ENCODE peak calls at places on chromosomes 5 and 9, in nine cellular contexts. One of them, this sample, is unnamed.

GRCh38 chr5:55407059-55407684 is 99.4 kb downstream of the MTREX start:
- DNase-seq in fibroblast of lung: peak; percentile 78
- DNase-seq in stimulated activated CD4-positive, alpha-beta T cell treated with anti-CD3 and anti-CD28 coated beads, Interleukin-12 subunit alpha, Interleukin-12 subunit beta, amount 100 ng/mL, for 4 hours: no peak
- DNase-seq in right cardiac atrium: no peak
- DNase-seq in adipocyte: peak; percentile 70
- DNase-seq in GM23248: peak; percentile 76
- DNase-seq in NCI-H1092: no peak
- DNase-seq in iPS DF 19.7: no peak
- DNase-seq in tibial nerve: no peak
- DNase-seq in this sample: no peak

GRCh38 chr9:95458666-95459065 is 58.1 kb downstream of the PTCH1 start:
- DNase-seq in stimulated activated CD4-positive, alpha-beta T cell treated with anti-CD3 and anti-CD28 coated beads, Interleukin-12 subunit alpha, Interleukin-12 subunit beta, amount 100 ng/mL, for 4 hours: no peak
- DNase-seq in right cardiac atrium: no peak
- DNase-seq in NCI-H1092: peak; percentile 74
- DNase-seq in GM23248: no peak
- DNase-seq in iPS DF 19.7: no peak
- DNase-seq in fibroblast of lung: peak; percentile 62
- DNase-seq in adipocyte: no peak
- DNase-seq in tibial nerve: no peak
- DNase-seq in this sample: no peak

GRCh38 chr5:17127743-17128231 is 89.6 kb upstream of the BASP1 start:
- DNase-seq in fibroblast of lung: peak; percentile 88
- DNase-seq in tibial nerve: no peak
- DNase-seq in stimulated activated CD4-positive, alpha-beta T cell treated with anti-CD3 and anti-CD28 coated beads, Interleukin-12 subunit alpha, Interleukin-12 subunit beta, amount 100 ng/mL, for 4 hours: no peak
- DNase-seq in adipocyte: peak; percentile 85
- DNase-seq in GM23248: peak; percentile 94
- DNase-seq in NCI-H1092: no peak
- DNase-seq in iPS DF 19.7: no peak
- DNase-seq in right cardiac atrium: no peak
- DNase-seq in this sample: no peak

GRCh38 chr9:124270504-124271335 is 13.0 kb downstream of the NEK6 start:
- DNase-seq in NCI-H1092: no peak
- DNase-seq in fibroblast of lung: no peak
- DNase-seq in iPS DF 19.7: no peak
- DNase-seq in right cardiac atrium: peak; percentile 87
- DNase-seq in tibial nerve: peak; percentile 60
- DNase-seq in adipocyte: no peak
- DNase-seq in stimulated activated CD4-positive, alpha-beta T cell treated with anti-CD3 and anti-CD28 coated beads, Interleukin-12 subunit alpha, Interleukin-12 subunit beta, amount 100 ng/mL, for 4 hours: no peak
- DNase-seq in GM23248: peak; percentile 29
- DNase-seq in this sample: peak; percentile 94

GRCh38 chr9:86637515-86637914 is 283.3 kb upstream of the TUT7 start:
- DNase-seq in stimulated activated CD4-positive, alpha-beta T cell treated with anti-CD3 and anti-CD28 coated beads, Interleukin-12 subunit alpha, Interleukin-12 subunit beta, amount 100 ng/mL, for 4 hours: no peak
- DNase-seq in adipocyte: no peak
- DNase-seq in tibial nerve: no peak
- DNase-seq in fibroblast of lung: peak; percentile 65
- DNase-seq in right cardiac atrium: peak; percentile 72
- DNase-seq in iPS DF 19.7: peak; percentile 23
- DNase-seq in NCI-H1092: no peak
- DNase-seq in GM23248: peak; percentile 43
- DNase-seq in this sample: peak; percentile 26

GRCh38 chr5:28862137-28862859 is 1823.9 kb upstream of the CDH9 start:
- DNase-seq in fibroblast of lung: no peak
- DNase-seq in tibial nerve: no peak
- DNase-seq in adipocyte: no peak
- DNase-seq in right cardiac atrium: no peak
- DNase-seq in stimulated activated CD4-positive, alpha-beta T cell treated with anti-CD3 and anti-CD28 coated beads, Interleukin-12 subunit alpha, Interleukin-12 subunit beta, amount 100 ng/mL, for 4 hours: no peak
- DNase-seq in iPS DF 19.7: no peak
- DNase-seq in NCI-H1092: peak; percentile 80
- DNase-seq in GM23248: no peak
- DNase-seq in this sample: no peak

GRCh38 chr9:23621166-23621565 is 204.9 kb downstream of the ELAVL2 start:
- DNase-seq in iPS DF 19.7: no peak
- DNase-seq in stimulated activated CD4-positive, alpha-beta T cell treated with anti-CD3 and anti-CD28 coated beads, Interleukin-12 subunit alpha, Interleukin-12 subunit beta, amount 100 ng/mL, for 4 hours: no peak
- DNase-seq in adipocyte: no peak
- DNase-seq in right cardiac atrium: no peak
- DNase-seq in GM23248: no peak
- DNase-seq in NCI-H1092: no peak
- DNase-seq in tibial nerve: no peak
- DNase-seq in fibroblast of lung: no peak
- DNase-seq in this sample: no peak

GRCh38 chr5:95471922-95472321 is 80.8 kb downstream of the FAM81B start:
- DNase-seq in iPS DF 19.7: no peak
- DNase-seq in adipocyte: peak; percentile 32
- DNase-seq in GM23248: peak; percentile 74
- DNase-seq in tibial nerve: no peak
- DNase-seq in NCI-H1092: no peak
- DNase-seq in stimulated activated CD4-positive, alpha-beta T cell treated with anti-CD3 and anti-CD28 coated beads, Interleukin-12 subunit alpha, Interleukin-12 subunit beta, amount 100 ng/mL, for 4 hours: no peak
- DNase-seq in right cardiac atrium: no peak
- DNase-seq in fibroblast of lung: peak; percentile 3
- DNase-seq in this sample: no peak

GRCh38 chr5:134406390-134406789 is 5.3 kb downstream of the CDKN2AIPNL start:
- DNase-seq in right cardiac atrium: no peak
- DNase-seq in GM23248: peak; percentile 47
- DNase-seq in adipocyte: no peak
- DNase-seq in stimulated activated CD4-positive, alpha-beta T cell treated with anti-CD3 and anti-CD28 coated beads, Interleukin-12 subunit alpha, Interleukin-12 subunit beta, amount 100 ng/mL, for 4 hours: no peak
- DNase-seq in tibial nerve: no peak
- DNase-seq in iPS DF 19.7: no peak
- DNase-seq in fibroblast of lung: no peak
- DNase-seq in NCI-H1092: no peak
- DNase-seq in this sample: no peak

GRCh38 chr9:128882677-128883590 is 1.0 kb downstream of the LRRC8A start:
- DNase-seq in right cardiac atrium: peak; percentile 66
- DNase-seq in stimulated activated CD4-positive, alpha-beta T cell treated with anti-CD3 and anti-CD28 coated beads, Interleukin-12 subunit alpha, Interleukin-12 subunit beta, amount 100 ng/mL, for 4 hours: no peak
- DNase-seq in NCI-H1092: no peak
- DNase-seq in GM23248: peak; percentile 42
- DNase-seq in adipocyte: peak; percentile 37
- DNase-seq in iPS DF 19.7: no peak
- DNase-seq in tibial nerve: no peak
- DNase-seq in fibroblast of lung: peak; percentile 29
- DNase-seq in this sample: no peak

GRCh38 chr9:127780126-127780885 is 1.8 kb upstream of the SH2D3C start:
- DNase-seq in fibroblast of lung: no peak
- DNase-seq in iPS DF 19.7: no peak
- DNase-seq in stimulated activated CD4-positive, alpha-beta T cell treated with anti-CD3 and anti-CD28 coated beads, Interleukin-12 subunit alpha, Interleukin-12 subunit beta, amount 100 ng/mL, for 4 hours: no peak
- DNase-seq in tibial nerve: no peak
- DNase-seq in NCI-H1092: no peak
- DNase-seq in right cardiac atrium: no peak
- DNase-seq in GM23248: no peak
- DNase-seq in adipocyte: no peak
- DNase-seq in this sample: peak; percentile 46

GRCh38 chr9:113705938-113706519 is 170.1 kb upstream of the ZNF618 start:
- DNase-seq in adipocyte: no peak
- DNase-seq in tibial nerve: no peak
- DNase-seq in NCI-H1092: no peak
- DNase-seq in GM23248: no peak
- DNase-seq in fibroblast of lung: no peak
- DNase-seq in iPS DF 19.7: no peak
- DNase-seq in stimulated activated CD4-positive, alpha-beta T cell treated with anti-CD3 and anti-CD28 coated beads, Interleukin-12 subunit alpha, Interleukin-12 subunit beta, amount 100 ng/mL, for 4 hours: no peak
- DNase-seq in right cardiac atrium: no peak
- DNase-seq in this sample: peak; percentile 18

GRCh38 chr5:63043792-63044191 is 465.2 kb downstream of the LRRC70 start:
- DNase-seq in NCI-H1092: no peak
- DNase-seq in fibroblast of lung: no peak
- DNase-seq in GM23248: no peak
- DNase-seq in stimulated activated CD4-positive, alpha-beta T cell treated with anti-CD3 and anti-CD28 coated beads, Interleukin-12 subunit alpha, Interleukin-12 subunit beta, amount 100 ng/mL, for 4 hours: no peak
- DNase-seq in adipocyte: no peak
- DNase-seq in iPS DF 19.7: no peak
- DNase-seq in tibial nerve: no peak
- DNase-seq in right cardiac atrium: no peak
- DNase-seq in this sample: no peak

GRCh38 chr5:132788508-132788907 is 11.5 kb upstream of the SEPTIN8 start:
- DNase-seq in iPS DF 19.7: no peak
- DNase-seq in GM23248: no peak
- DNase-seq in stimulated activated CD4-positive, alpha-beta T cell treated with anti-CD3 and anti-CD28 coated beads, Interleukin-12 subunit alpha, Interleukin-12 subunit beta, amount 100 ng/mL, for 4 hours: no peak
- DNase-seq in fibroblast of lung: no peak
- DNase-seq in adipocyte: no peak
- DNase-seq in tibial nerve: no peak
- DNase-seq in NCI-H1092: no peak
- DNase-seq in right cardiac atrium: no peak
- DNase-seq in this sample: no peak

GRCh38 chr9:111622626-111623025 is 8.5 kb upstream of the DNAJC25 start:
- DNase-seq in GM23248: peak; percentile 87
- DNase-seq in adipocyte: peak; percentile 84
- DNase-seq in right cardiac atrium: no peak
- DNase-seq in NCI-H1092: no peak
- DNase-seq in stimulated activated CD4-positive, alpha-beta T cell treated with anti-CD3 and anti-CD28 coated beads, Interleukin-12 subunit alpha, Interleukin-12 subunit beta, amount 100 ng/mL, for 4 hours: no peak
- DNase-seq in fibroblast of lung: peak; percentile 93
- DNase-seq in tibial nerve: no peak
- DNase-seq in iPS DF 19.7: no peak
- DNase-seq in this sample: peak; percentile 54

This sample was measured in T47D.